ENCODE peak calls at places on chromosome 7, in six cellular contexts. U is stomach, T is spleen, Y is K562, X is GM12891, G is Panc1. Z is an unnamed sample.

GRCh38 chr7:55534262-55534915 is 37.9 kb downstream of the VOPP1 start:
- DNase-seq in U (no peak), T (peak; percentile 90), Y (no peak), X (peak; percentile 70), G (no peak), Z (no peak)

GRCh38 chr7:27615420-27616185 is 47.1 kb downstream of the HIBADH start:
- DNase-seq in U (no peak), T (no peak), Y (no peak), X (no peak), G (no peak), Z (no peak)

GRCh38 chr7:12637819-12638592 is 49.4 kb upstream of the ARL4A start:
- DNase-seq in U (no peak), T (no peak), Y (no peak), X (no peak), G (no peak), Z (no peak)

GRCh38 chr7:55545496-55545895 is 26.8 kb downstream of the VOPP1 start:
- DNase-seq in U (no peak), T (no peak), Y (no peak), X (no peak), G (no peak), Z (no peak)

GRCh38 chr7:105691029-105691691 is 109.9 kb upstream of the EFCAB10 start:
- DNase-seq in U (no peak), T (no peak), Y (no peak), X (no peak), G (no peak), Z (no peak)

GRCh38 chr7:135747366-135747765 is 1.2 kb downstream of the FAM180A start:
- DNase-seq in U (no peak), T (no peak), Y (no peak), X (no peak), G (no peak), Z (no peak)

GRCh38 chr7:104306788-104307187 is 21.6 kb upstream of the LHFPL3 start:
- DNase-seq in U (no peak), T (no peak), Y (no peak), X (no peak), G (no peak), Z (no peak)

GRCh38 chr7:15015545-15016314 is 113.2 kb upstream of the DGKB start:
- DNase-seq in U (peak; percentile 27), T (no peak), Y (peak; percentile 28), X (peak; percentile 2), G (peak; percentile 22), Z (no peak)

GRCh38 chr7:95772298-95772770 is at the start of gene DYNC1I1:
- DNase-seq in U (peak; percentile 61), T (peak; percentile 85), Y (peak; percentile 86), X (peak; percentile 51), G (no peak), Z (no peak)
- TF ChIP-seq POLR2AphosphoS5 in U (peak; percentile 35), T (peak; percentile 28), Y (no peak), X (no peak), G (no peak), Z (peak; percentile 79)

GRCh38 chr7:4693749-4694148 is 11.7 kb downstream of the FOXK1 start:
- DNase-seq in U (no peak), T (no peak), Y (no peak), X (no peak), G (no peak), Z (no peak)
- TF ChIP-seq POLR2AphosphoS5 in U (no peak), T (no peak), Y (no peak), X (no peak), G (no peak), Z (no peak)

DNA sequence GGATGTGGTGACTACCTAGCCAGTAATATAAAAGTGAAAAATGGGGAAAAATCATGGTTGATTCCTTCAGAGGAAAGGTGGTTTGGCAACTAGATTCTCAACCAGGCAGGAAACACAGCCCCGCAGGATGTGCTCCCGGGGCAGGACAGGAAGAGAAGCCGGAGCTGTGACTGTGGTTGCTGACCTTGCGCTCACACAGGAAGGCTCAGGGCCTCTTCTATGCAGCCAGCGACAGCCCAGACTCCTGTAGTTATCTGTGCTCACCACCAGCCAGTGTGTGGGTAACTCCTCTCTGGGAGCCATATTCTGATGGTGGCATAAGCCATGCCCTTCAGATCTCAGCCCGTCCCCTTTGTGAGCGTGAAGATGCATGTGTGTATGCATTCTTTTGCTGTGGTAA is 138.2 kb downstream of the RNF216 start:
- DNase-seq in U (no peak), T (peak; percentile 88), Y (no peak), X (no peak), G (no peak), Z (no peak)
- TF ChIP-seq POLR2AphosphoS5 in U (peak; percentile 22), T (peak; percentile 84), Y (no peak), X (no peak), G (no peak), Z (peak; percentile 51)

DNA sequence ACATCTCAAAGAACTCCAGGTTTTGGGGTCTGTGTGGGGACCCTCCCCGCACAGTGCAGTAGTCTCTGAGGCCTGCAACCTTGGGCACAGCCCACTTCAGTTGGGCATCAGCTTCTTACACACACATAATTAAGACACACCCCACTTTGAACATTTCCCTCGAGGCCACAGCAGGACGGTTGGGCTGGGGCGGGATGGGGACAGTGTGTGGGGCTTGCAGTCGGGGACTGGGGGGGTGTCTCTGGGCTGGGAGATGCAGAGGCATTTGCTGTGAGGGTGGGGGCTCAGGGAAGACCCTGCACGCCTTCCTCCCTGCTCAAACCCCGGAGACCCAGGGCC is 1.2 kb downstream of the LFNG start:
- DNase-seq in U (no peak), T (no peak), Y (no peak), X (no peak), G (no peak), Z (no peak)
- TF ChIP-seq POLR2AphosphoS5 in U (no peak), T (no peak), Y (no peak), X (no peak), G (no peak), Z (no peak)

DNA sequence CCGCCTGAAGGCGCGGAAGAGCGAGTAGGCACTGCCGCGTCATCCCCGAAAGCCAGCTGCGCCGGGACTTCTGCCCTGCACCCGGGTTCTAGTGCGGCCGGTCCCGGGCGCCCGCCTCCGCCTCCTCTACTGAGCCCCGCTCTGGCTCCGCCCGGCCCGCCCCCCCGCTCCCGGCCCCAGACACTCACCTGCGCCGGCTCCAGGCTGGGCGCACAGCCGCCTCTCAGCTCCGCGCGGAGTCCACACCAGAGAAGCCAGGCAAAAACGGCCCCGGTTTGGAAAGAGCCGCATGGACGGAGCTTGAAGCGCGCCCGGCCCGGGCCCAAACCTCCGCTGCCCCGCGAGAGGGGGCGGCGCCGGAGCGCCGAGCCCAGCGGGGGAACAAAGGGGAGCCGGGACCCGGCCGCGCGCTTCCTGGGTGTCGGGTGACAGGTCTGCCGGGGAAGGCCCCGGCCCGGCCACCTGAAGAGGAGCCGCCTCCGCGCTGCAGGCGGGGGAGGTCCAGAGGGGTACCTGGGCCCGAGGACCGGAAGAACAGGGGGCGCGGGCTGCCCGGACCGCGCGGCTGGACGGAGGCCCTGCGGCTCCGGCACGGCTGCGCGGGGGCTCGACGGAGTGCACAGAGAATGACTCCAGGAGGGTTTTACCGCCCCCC is 168.2 kb downstream of the NRF1 start:
- DNase-seq in U (peak; percentile 72), T (peak; percentile 81), Y (peak; percentile 99), X (peak; percentile 71), G (no peak), Z (no peak)
- TF ChIP-seq POLR2AphosphoS5 in U (peak; percentile 44), T (no peak), Y (peak; percentile 37), X (no peak), G (peak; percentile 40), Z (no peak)

GRCh38 chr7:94700926-94701554 is 45.1 kb upstream of the SGCE start:
- DNase-seq in U (no peak), T (no peak), Y (no peak), X (no peak), G (no peak), Z (no peak)

GRCh38 chr7:94698275-94698674 is 42.3 kb upstream of the SGCE start:
- DNase-seq in U (no peak), T (no peak), Y (no peak), X (no peak), G (peak; percentile 65), Z (no peak)

GRCh38 chr7:94696981-94697670 is 41.2 kb upstream of the SGCE start:
- DNase-seq in U (peak; percentile 44), T (no peak), Y (no peak), X (no peak), G (peak; percentile 82), Z (no peak)

GRCh38 chr7:94697671-94697994 is 41.7 kb upstream of the SGCE start:
- DNase-seq in U (no peak), T (no peak), Y (no peak), X (no peak), G (no peak), Z (no peak)

DNA sequence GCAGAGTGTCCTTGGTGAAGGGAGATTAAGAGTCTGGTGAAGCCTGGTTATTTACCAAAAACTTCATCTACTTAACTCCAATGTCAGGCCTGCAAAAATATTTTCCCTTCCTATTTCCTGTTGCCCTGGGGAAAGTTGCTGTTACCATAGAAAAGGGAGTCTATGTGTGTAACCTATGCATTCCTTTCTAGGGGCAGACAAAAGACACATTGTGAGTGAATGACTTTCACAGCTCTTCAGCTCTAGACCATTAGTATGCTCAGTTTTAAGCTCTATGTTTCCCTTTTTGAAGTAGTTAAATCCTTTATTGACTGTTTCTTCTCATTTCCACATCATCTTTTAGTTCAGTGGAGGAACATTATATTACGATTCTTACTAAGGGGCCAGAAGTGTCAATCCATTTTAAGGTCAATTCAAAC is 45.6 kb upstream of the SGCE start:
- DNase-seq in U (no peak), T (no peak), Y (no peak), X (no peak), G (no peak), Z (no peak)
- TF ChIP-seq POLR2AphosphoS5 in U (no peak), T (no peak), Y (no peak), X (no peak), G (no peak), Z (no peak)

DNA sequence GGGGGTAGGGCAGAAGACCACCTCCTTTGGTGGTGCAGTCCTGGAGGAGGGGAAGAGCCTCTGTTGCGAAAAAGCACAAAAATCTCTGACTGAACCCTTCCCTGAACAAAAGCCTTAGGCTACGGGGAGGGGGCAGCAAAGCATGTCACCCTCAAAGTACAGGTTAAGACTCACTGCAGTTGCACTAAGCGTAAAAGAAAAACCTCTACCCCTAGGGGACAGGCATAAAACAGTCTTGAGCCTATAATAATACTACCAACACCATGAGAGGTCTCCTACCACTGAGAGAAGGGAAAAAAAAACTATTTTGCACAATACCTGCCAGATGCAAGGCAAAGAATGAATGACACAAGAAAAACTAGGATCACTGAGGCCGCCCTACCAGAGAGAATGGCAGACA is 17.3 kb downstream of the TNPO3 start:
- DNase-seq in U (no peak), T (no peak), Y (peak; percentile 17), X (no peak), G (no peak), Z (no peak)
- TF ChIP-seq POLR2AphosphoS5 in U (no peak), T (no peak), Y (no peak), X (no peak), G (no peak), Z (no peak)

DNA sequence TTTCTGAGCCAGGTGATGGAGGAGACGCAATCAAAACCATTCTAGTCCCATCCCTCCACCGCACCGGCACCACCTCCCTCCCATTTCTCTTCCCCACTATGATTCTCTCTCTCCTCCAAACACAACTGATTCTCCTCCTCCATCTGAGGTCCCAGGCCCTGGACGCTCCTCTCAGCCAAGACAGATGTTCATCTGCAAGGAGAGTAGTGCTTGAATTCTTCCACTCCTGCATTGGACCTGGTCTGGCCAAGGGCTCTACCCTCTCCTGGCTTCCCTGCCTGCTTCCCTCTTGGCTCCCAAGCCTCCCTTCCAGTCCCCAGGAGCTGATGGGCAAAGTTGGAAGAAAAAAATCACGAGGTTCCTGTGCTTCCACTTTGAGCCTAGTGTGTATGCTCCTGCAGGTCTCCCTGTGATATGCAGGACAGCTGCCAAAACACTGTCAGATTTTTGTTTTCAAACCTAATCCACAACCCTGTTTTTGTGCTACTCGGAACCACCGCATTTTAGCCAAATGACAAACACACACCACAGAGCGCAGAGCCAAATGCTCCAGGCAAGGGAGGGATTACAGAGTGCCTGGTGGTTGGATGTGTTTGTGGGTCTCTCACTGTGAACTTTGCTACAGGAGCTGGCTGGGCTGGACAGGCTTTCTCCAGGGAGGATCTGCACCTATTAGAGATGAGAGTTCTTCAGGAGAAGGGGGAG is 5.6 kb upstream of the RBM28 start:
- DNase-seq in U (no peak), T (no peak), Y (no peak), X (no peak), G (no peak), Z (no peak)
- TF ChIP-seq POLR2AphosphoS5 in U (no peak), T (no peak), Y (no peak), X (no peak), G (no peak), Z (no peak)

Z was measured in esophagus muscularis mucosa.